ENCODE peak calls at places on chromosomes 3 and 15, in eight cellular contexts. One of them, this sample, is unnamed. For H3K27me3, the result is how much of the 10 kb centered on the place peaks cover.

GRCh38 chr3:7285502-7285901 is 424.6 kb downstream of the GRM7 start:
- DNase-seq in left lung: no peak
- DNase-seq in CD4-positive, alpha-beta T cell: no peak
- DNase-seq in aorta: no peak
- DNase-seq in fibroblast of lung: peak
- DNase-seq in tibial artery: no peak
- DNase-seq in GM12878: no peak
- DNase-seq in stomach: no peak
- DNase-seq in this sample: no peak

GRCh38 chr3:175386630-175387029 is 527.5 kb downstream of the NAALADL2 start:
- DNase-seq in GM12878: no peak
- DNase-seq in tibial artery: no peak
- DNase-seq in left lung: no peak
- DNase-seq in aorta: no peak
- DNase-seq in stomach: no peak
- DNase-seq in CD4-positive, alpha-beta T cell: no peak
- DNase-seq in fibroblast of lung: peak
- DNase-seq in this sample: no peak

GRCh38 chr15:46567968-46568367 is 933.1 kb downstream of the SQOR start:
- DNase-seq in stomach: no peak
- DNase-seq in fibroblast of lung: no peak
- DNase-seq in CD4-positive, alpha-beta T cell: no peak
- DNase-seq in tibial artery: no peak
- DNase-seq in GM12878: no peak
- DNase-seq in aorta: no peak
- DNase-seq in left lung: no peak
- DNase-seq in this sample: no peak

GRCh38 chr15:72117448-72117697 is 577 bp downstream of the MYO9A start:
- DNase-seq in CD4-positive, alpha-beta T cell: peak
- DNase-seq in fibroblast of lung: peak
- DNase-seq in left lung: peak
- DNase-seq in tibial artery: peak
- DNase-seq in GM12878: no peak
- DNase-seq in aorta: peak
- DNase-seq in stomach: peak
- DNase-seq in this sample: peak

GRCh38 chr3:136434429-136434828 is 184.3 kb downstream of the PCCB start:
- DNase-seq in fibroblast of lung: no peak
- DNase-seq in tibial artery: no peak
- DNase-seq in left lung: no peak
- DNase-seq in CD4-positive, alpha-beta T cell: no peak
- DNase-seq in GM12878: no peak
- DNase-seq in aorta: no peak
- DNase-seq in stomach: no peak
- DNase-seq in this sample: no peak

GRCh38 chr3:11552289-11553264 is 91.1 kb downstream of the VGLL4 start:
- DNase-seq in fibroblast of lung: no peak
- DNase-seq in tibial artery: no peak
- DNase-seq in stomach: no peak
- DNase-seq in left lung: no peak
- DNase-seq in aorta: peak
- DNase-seq in GM12878: no peak
- DNase-seq in CD4-positive, alpha-beta T cell: no peak
- DNase-seq in this sample: peak

GRCh38 chr3:115321396-115321795 is 174.3 kb upstream of the ZBTB20 start:
- DNase-seq in stomach: no peak
- DNase-seq in left lung: no peak
- DNase-seq in CD4-positive, alpha-beta T cell: no peak
- DNase-seq in tibial artery: no peak
- DNase-seq in fibroblast of lung: peak
- DNase-seq in aorta: no peak
- DNase-seq in GM12878: no peak
- DNase-seq in this sample: no peak

GRCh38 chr3:55951371-55951770 is 464.3 kb upstream of the WNT5A start:
- DNase-seq in aorta: no peak
- DNase-seq in left lung: no peak
- DNase-seq in fibroblast of lung: no peak
- DNase-seq in stomach: no peak
- DNase-seq in tibial artery: no peak
- DNase-seq in GM12878: no peak
- DNase-seq in CD4-positive, alpha-beta T cell: no peak
- DNase-seq in this sample: no peak

GRCh38 chr3:16937421-16937820 is 52.7 kb downstream of the PLCL2 start:
- DNase-seq in CD4-positive, alpha-beta T cell: no peak
- DNase-seq in tibial artery: no peak
- DNase-seq in stomach: no peak
- DNase-seq in aorta: no peak
- DNase-seq in left lung: no peak
- DNase-seq in fibroblast of lung: no peak
- DNase-seq in GM12878: no peak
- DNase-seq in this sample: no peak

GRCh38 chr15:74955796-74956647 is 550 bp downstream of the RPP25 start:
- DNase-seq in stomach: peak
- DNase-seq in fibroblast of lung: peak
- DNase-seq in tibial artery: peak
- DNase-seq in GM12878: no peak
- DNase-seq in CD4-positive, alpha-beta T cell: peak
- DNase-seq in aorta: peak
- DNase-seq in left lung: peak
- DNase-seq in this sample: peak

GRCh38 chr3:27644936-27645335 is 77.2 kb downstream of the EOMES start:
- DNase-seq in stomach: no peak
- DNase-seq in GM12878: no peak
- DNase-seq in CD4-positive, alpha-beta T cell: no peak
- DNase-seq in tibial artery: no peak
- DNase-seq in left lung: no peak
- DNase-seq in aorta: no peak
- DNase-seq in fibroblast of lung: no peak
- DNase-seq in this sample: no peak

GRCh38 chr3:111688190-111688800 is 93.1 kb upstream of the ZBED2 start:
- DNase-seq in tibial artery: no peak
- DNase-seq in CD4-positive, alpha-beta T cell: no peak
- DNase-seq in fibroblast of lung: no peak
- DNase-seq in GM12878: no peak
- DNase-seq in stomach: no peak
- DNase-seq in left lung: no peak
- DNase-seq in aorta: no peak
- DNase-seq in this sample: no peak

GRCh38 chr15:52278636-52279367 is 16.8 kb downstream of the MYO5C start:
- DNase-seq in CD4-positive, alpha-beta T cell: no peak
- DNase-seq in tibial artery: no peak
- DNase-seq in stomach: no peak
- DNase-seq in left lung: no peak
- DNase-seq in aorta: no peak
- DNase-seq in GM12878: no peak
- DNase-seq in fibroblast of lung: no peak
- DNase-seq in this sample: no peak

GRCh38 chr15:36643551-36643950 is 64.1 kb downstream of the CDIN1 start:
- DNase-seq in aorta: no peak
- DNase-seq in stomach: no peak
- DNase-seq in CD4-positive, alpha-beta T cell: no peak
- DNase-seq in fibroblast of lung: no peak
- DNase-seq in tibial artery: no peak
- DNase-seq in GM12878: no peak
- DNase-seq in left lung: no peak
- DNase-seq in this sample: no peak

GRCh38 chr15:77179541-77179998 is 108.7 kb upstream of the TSPAN3 start:
- DNase-seq in tibial artery: no peak
- DNase-seq in left lung: no peak
- DNase-seq in CD4-positive, alpha-beta T cell: no peak
- DNase-seq in fibroblast of lung: no peak
- DNase-seq in aorta: no peak
- DNase-seq in stomach: no peak
- DNase-seq in GM12878: peak
- DNase-seq in this sample: no peak

GRCh38 chr3:46998121-46998851 is 18.8 kb downstream of the NBEAL2 start:
- DNase-seq in left lung: peak
- DNase-seq in stomach: peak
- DNase-seq in GM12878: no peak
- DNase-seq in fibroblast of lung: peak
- DNase-seq in CD4-positive, alpha-beta T cell: peak
- DNase-seq in aorta: peak
- DNase-seq in tibial artery: peak
- DNase-seq in this sample: no peak

GRCh38 chr3:13135251-13135810 is 62.1 kb upstream of the IQSEC1 start:
- DNase-seq in aorta: peak
- DNase-seq in tibial artery: peak
- DNase-seq in GM12878: no peak
- DNase-seq in left lung: peak
- DNase-seq in stomach: peak
- DNase-seq in fibroblast of lung: no peak
- DNase-seq in CD4-positive, alpha-beta T cell: no peak
- DNase-seq in this sample: peak

GRCh38 chr3:129563332-129563731 is 20.4 kb downstream of the H1-8 start:
- DNase-seq in aorta: no peak
- DNase-seq in GM12878: no peak
- DNase-seq in tibial artery: no peak
- DNase-seq in left lung: no peak
- DNase-seq in fibroblast of lung: no peak
- DNase-seq in CD4-positive, alpha-beta T cell: no peak
- DNase-seq in stomach: no peak
- DNase-seq in this sample: no peak

GRCh38 chr15:71730277-71731144 is 79.8 kb upstream of the NR2E3 start:
- DNase-seq in left lung: no peak
- DNase-seq in stomach: peak
- DNase-seq in aorta: no peak
- DNase-seq in fibroblast of lung: peak
- DNase-seq in CD4-positive, alpha-beta T cell: no peak
- DNase-seq in tibial artery: peak
- DNase-seq in GM12878: no peak
- DNase-seq in this sample: no peak

GRCh38 chr15:66592505-66593218 is 26.9 kb upstream of the LCTL start:
- DNase-seq in aorta: no peak
- DNase-seq in fibroblast of lung: no peak
- DNase-seq in stomach: peak
- DNase-seq in CD4-positive, alpha-beta T cell: no peak
- DNase-seq in GM12878: no peak
- DNase-seq in tibial artery: no peak
- DNase-seq in left lung: no peak
- DNase-seq in this sample: no peak

GRCh38 chr15:65312400-65312916 is 8.0 kb downstream of the RNU5B-1 start:
- DNase-seq in tibial artery: no peak
- DNase-seq in left lung: no peak
- DNase-seq in aorta: peak
- DNase-seq in fibroblast of lung: peak
- DNase-seq in stomach: no peak
- DNase-seq in CD4-positive, alpha-beta T cell: no peak
- DNase-seq in GM12878: no peak
- DNase-seq in this sample: no peak

GRCh38 chr3:16350041-16350952 is 85.3 kb downstream of the OXNAD1 start:
- DNase-seq in fibroblast of lung: peak
- DNase-seq in tibial artery: no peak
- DNase-seq in left lung: no peak
- DNase-seq in stomach: no peak
- DNase-seq in CD4-positive, alpha-beta T cell: no peak
- DNase-seq in GM12878: no peak
- DNase-seq in aorta: no peak
- DNase-seq in this sample: no peak

DNA sequence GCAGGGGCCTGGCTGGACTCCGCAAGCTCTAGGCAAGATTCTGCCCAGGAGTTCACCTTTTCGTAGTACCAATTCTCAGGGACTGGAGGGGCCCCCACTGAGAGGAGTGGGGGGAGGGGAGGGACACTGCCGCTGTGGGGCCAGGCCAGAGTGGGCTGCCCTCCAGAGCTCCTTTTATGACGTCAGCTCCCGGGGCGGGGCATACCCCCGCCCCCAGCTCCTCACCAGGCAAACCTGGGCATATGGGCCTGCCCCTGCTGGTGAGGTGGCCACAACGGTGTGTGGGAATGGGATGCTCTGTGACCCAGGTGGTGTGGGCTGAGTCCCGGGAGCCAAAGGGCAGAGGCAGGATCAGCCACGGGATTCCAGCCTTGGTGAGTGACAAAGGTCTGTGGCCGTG is 3.3 kb downstream of the DNAJB8 start:
- DNase-seq in GM12878: no peak
- DNase-seq in fibroblast of lung: no peak
- DNase-seq in aorta: no peak
- DNase-seq in tibial artery: no peak
- DNase-seq in left lung: no peak
- DNase-seq in stomach: no peak
- DNase-seq in CD4-positive, alpha-beta T cell: no peak
- DNase-seq in this sample: no peak
- H3K27me3 ChIP-seq in GM12878: under half
- H3K27me3 ChIP-seq in fibroblast of lung: under half
- H3K27me3 ChIP-seq in aorta: under half
- H3K27me3 ChIP-seq in tibial artery: under half
- H3K27me3 ChIP-seq in left lung: under half
- H3K27me3 ChIP-seq in stomach: under half
- H3K27me3 ChIP-seq in CD4-positive, alpha-beta T cell: under half
- H3K27me3 ChIP-seq in this sample: under half

DNA sequence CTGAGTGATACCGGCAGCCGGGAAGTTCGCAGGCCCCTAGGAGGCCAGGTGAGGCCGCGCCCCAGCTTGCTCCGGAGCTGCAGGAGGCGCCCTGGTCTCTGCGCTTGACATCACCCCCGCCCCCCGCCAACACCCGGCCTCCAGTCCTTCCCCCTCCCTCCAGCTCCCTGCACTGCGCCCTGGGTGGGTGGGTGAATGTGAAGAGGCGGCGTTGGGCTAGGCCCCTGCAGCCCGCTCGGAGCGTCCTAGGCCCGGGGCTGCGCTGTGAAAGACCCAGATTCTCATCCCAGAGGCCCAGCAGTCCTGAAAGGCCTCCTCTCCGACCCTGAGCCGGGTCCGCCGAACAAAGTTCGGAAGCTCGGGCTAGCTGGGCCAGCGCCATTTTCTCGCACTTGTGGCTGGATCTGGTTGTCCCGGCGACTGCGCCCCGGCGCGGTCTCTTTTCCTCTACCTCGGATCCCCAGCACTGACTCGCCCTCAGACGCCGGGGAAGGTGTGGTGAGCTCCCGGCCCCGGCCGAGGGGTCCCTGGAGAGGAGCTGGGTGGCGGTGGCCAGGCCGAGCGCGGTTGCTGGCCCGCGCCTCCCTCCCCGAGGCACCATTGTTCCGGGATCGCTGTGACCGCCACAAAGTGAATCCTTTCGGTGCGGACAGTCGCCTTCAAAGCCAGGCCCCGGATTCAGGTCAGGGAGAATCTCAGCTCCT is 12.9 kb downstream of the ZIC4 start:
- DNase-seq in tibial artery: no peak
- DNase-seq in aorta: peak
- DNase-seq in GM12878: no peak
- DNase-seq in left lung: no peak
- DNase-seq in stomach: no peak
- DNase-seq in fibroblast of lung: no peak
- DNase-seq in CD4-positive, alpha-beta T cell: no peak
- DNase-seq in this sample: peak
- H3K27me3 ChIP-seq in tibial artery: under half
- H3K27me3 ChIP-seq in aorta: under half
- H3K27me3 ChIP-seq in GM12878: under half
- H3K27me3 ChIP-seq in left lung: half or more
- H3K27me3 ChIP-seq in stomach: half or more
- H3K27me3 ChIP-seq in fibroblast of lung: half or more
- H3K27me3 ChIP-seq in CD4-positive, alpha-beta T cell: half or more
- H3K27me3 ChIP-seq in this sample: half or more

GRCh38 chr15:78419331-78419730 is 18.7 kb upstream of the IREB2 start:
- DNase-seq in left lung: no peak
- DNase-seq in GM12878: no peak
- DNase-seq in tibial artery: no peak
- DNase-seq in CD4-positive, alpha-beta T cell: no peak
- DNase-seq in fibroblast of lung: no peak
- DNase-seq in stomach: no peak
- DNase-seq in aorta: no peak
- DNase-seq in this sample: no peak
- H3K27me3 ChIP-seq in left lung: under half
- H3K27me3 ChIP-seq in GM12878: under half
- H3K27me3 ChIP-seq in tibial artery: under half
- H3K27me3 ChIP-seq in CD4-positive, alpha-beta T cell: under half
- H3K27me3 ChIP-seq in fibroblast of lung: under half
- H3K27me3 ChIP-seq in stomach: under half
- H3K27me3 ChIP-seq in aorta: under half
- H3K27me3 ChIP-seq in this sample: under half

GRCh38 chr3:10336761-10337160 is 15.8 kb upstream of the SEC13 start:
- DNase-seq in CD4-positive, alpha-beta T cell: no peak
- DNase-seq in left lung: no peak
- DNase-seq in GM12878: no peak
- DNase-seq in stomach: no peak
- DNase-seq in fibroblast of lung: no peak
- DNase-seq in aorta: no peak
- DNase-seq in tibial artery: no peak
- DNase-seq in this sample: no peak
- H3K27me3 ChIP-seq in CD4-positive, alpha-beta T cell: under half
- H3K27me3 ChIP-seq in left lung: under half
- H3K27me3 ChIP-seq in GM12878: under half
- H3K27me3 ChIP-seq in stomach: under half
- H3K27me3 ChIP-seq in fibroblast of lung: under half
- H3K27me3 ChIP-seq in aorta: under half
- H3K27me3 ChIP-seq in tibial artery: under half
- H3K27me3 ChIP-seq in this sample: under half